ENCODE peak calls at places on chromosomes 5 and 9, in eight cellular contexts. Y is uterus, M is thyroid gland, I is HCT116, X is body of pancreas, Q is AG04450, H is PC-3, D is mammary epithelial cell. O is an unnamed sample.

GRCh38 chr9:109956811-109957440 is 176.9 kb downstream of the PALM2AKAP2 start:
- DNase-seq in Y (no peak), M (no peak), I (no peak), X (no peak), Q (peak; percentile 43), H (no peak), D (no peak), O (no peak)

GRCh38 chr5:43304520-43304919 is 8.7 kb downstream of the HMGCS1 start:
- DNase-seq in Y (no peak), M (no peak), I (no peak), X (no peak), Q (no peak), H (no peak), D (no peak), O (no peak)

GRCh38 chr9:79809477-79809876 is 237.7 kb downstream of the TLE4 start:
- DNase-seq in Y (no peak), M (no peak), I (no peak), X (no peak), Q (no peak), H (no peak), D (no peak), O (no peak)

GRCh38 chr9:114803886-114804285 is 2.0 kb downstream of the TNFSF15 start:
- DNase-seq in Y (no peak), M (no peak), I (no peak), X (no peak), Q (peak; percentile 45), H (no peak), D (no peak), O (peak; percentile 6)

GRCh38 chr5:91132552-91132951 is 250.6 kb downstream of the ARRDC3 start:
- DNase-seq in Y (no peak), M (no peak), I (no peak), X (no peak), Q (no peak), H (no peak), D (no peak), O (no peak)

GRCh38 chr5:172564187-172564586 is 76.9 kb upstream of the NEURL1B start:
- DNase-seq in Y (no peak), M (peak; percentile 52), I (no peak), X (peak; percentile 74), Q (no peak), H (no peak), D (no peak), O (no peak)

GRCh38 chr9:16540996-16541668 is 329.3 kb downstream of the BNC2 start:
- DNase-seq in Y (no peak), M (no peak), I (no peak), X (no peak), Q (no peak), H (no peak), D (no peak), O (peak; percentile 53)

GRCh38 chr9:69333716-69334115 is 8.7 kb downstream of the ENTREP1 start:
- DNase-seq in Y (no peak), M (no peak), I (no peak), X (no peak), Q (no peak), H (no peak), D (no peak), O (no peak)

GRCh38 chr5:23208959-23209431 is 298.4 kb upstream of the PRDM9 start:
- DNase-seq in Y (no peak), M (no peak), I (no peak), X (peak; percentile 15), Q (no peak), H (peak; percentile 91), D (peak; percentile 63), O (peak; percentile 8)

GRCh38 chr9:74642376-74642775 is 145.2 kb downstream of the RORB start:
- DNase-seq in Y (no peak), M (no peak), I (no peak), X (no peak), Q (no peak), H (no peak), D (no peak), O (no peak)

GRCh38 chr5:98638701-98639100 is 134.8 kb upstream of the RGMB start:
- DNase-seq in Y (no peak), M (no peak), I (no peak), X (no peak), Q (no peak), H (peak; percentile 18), D (no peak), O (peak; percentile 83)

GRCh38 chr5:173765661-173766060 is 122.5 kb upstream of the CPEB4 start:
- DNase-seq in Y (no peak), M (no peak), I (no peak), X (no peak), Q (no peak), H (no peak), D (no peak), O (no peak)

GRCh38 chr5:158175664-158176507 is 316.9 kb upstream of the CLINT1 start:
- DNase-seq in Y (no peak), M (no peak), I (no peak), X (peak; percentile 18), Q (no peak), H (peak; percentile 87), D (no peak), O (no peak)
- H3K27ac ChIP-seq in Y (peak overlapping the region; percentile 71), M (no peak overlapping the region), I (no peak overlapping the region), X (no peak overlapping the region), Q (no peak overlapping the region), H (no peak overlapping the region), D (no peak overlapping the region), O (no peak overlapping the region)

GRCh38 chr5:93581738-93582414 is 857 bp upstream of the NR2F1-AS1 start:
- DNase-seq in Y (peak; percentile 67), M (no peak), I (peak; percentile 76), X (no peak), Q (peak; percentile 57), H (peak; percentile 54), D (peak; percentile 72), O (peak; percentile 77)
- TF ChIP-seq CTCF in Y (peak; percentile 24), M (no peak), I (no peak), X (peak; percentile 36), Q (no peak), H (no peak), D (no peak), O (no peak)

GRCh38 chr9:76034049-76034448 is 143.6 kb downstream of the PCSK5 start:
- DNase-seq in Y (no peak), M (no peak), I (no peak), X (no peak), Q (no peak), H (no peak), D (no peak), O (no peak)

GRCh38 chr9:76032652-76033373 is 142.3 kb downstream of the PCSK5 start:
- DNase-seq in Y (no peak), M (no peak), I (no peak), X (no peak), Q (no peak), H (no peak), D (no peak), O (no peak)

DNA sequence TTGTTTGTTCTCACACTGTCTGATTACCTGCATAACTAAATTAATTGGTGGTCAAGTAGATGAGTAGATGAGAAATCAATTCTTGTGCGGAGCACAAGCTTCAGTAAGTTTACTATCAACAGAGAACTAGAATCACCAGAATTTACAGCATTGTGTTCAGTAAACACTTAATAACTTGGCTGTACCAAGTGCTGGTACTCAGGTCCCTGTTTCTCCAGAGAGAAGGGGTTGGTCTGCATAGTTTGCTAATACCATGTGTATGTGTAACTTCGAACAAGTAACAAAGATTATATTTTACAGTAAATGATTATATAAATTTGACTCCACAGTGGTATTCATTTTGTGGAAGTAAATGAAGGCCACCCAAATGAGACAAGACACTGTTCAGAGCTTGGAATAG is 146.3 kb downstream of the PCSK5 start:
- DNase-seq in Y (no peak), M (no peak), I (no peak), X (no peak), Q (no peak), H (no peak), D (no peak), O (no peak)
- H3K4me3 ChIP-seq in Y (no peak overlapping the region), M (no peak overlapping the region), I (no peak overlapping the region), X (no peak overlapping the region), Q (no peak overlapping the region), H (no peak overlapping the region), D (no peak overlapping the region), O (no peak overlapping the region)

GRCh38 chr9:89024727-89025126 is 33.5 kb downstream of the S1PR3 start:
- DNase-seq in Y (no peak), M (no peak), I (no peak), X (no peak), Q (no peak), H (no peak), D (no peak), O (no peak)

GRCh38 chr9:89023788-89024187 is 32.5 kb downstream of the S1PR3 start:
- DNase-seq in Y (no peak), M (no peak), I (no peak), X (no peak), Q (no peak), H (no peak), D (no peak), O (no peak)

GRCh38 chr9:89022071-89022721 is 30.9 kb downstream of the S1PR3 start:
- DNase-seq in Y (peak; percentile 67), M (peak; percentile 85), I (no peak), X (peak; percentile 39), Q (no peak), H (peak; percentile 72), D (no peak), O (peak; percentile 92)

GRCh38 chr9:89021154-89021803 is 30.0 kb downstream of the S1PR3 start:
- DNase-seq in Y (peak; percentile 81), M (peak; percentile 34), I (peak; percentile 19), X (peak; percentile 29), Q (peak; percentile 72), H (peak; percentile 87), D (peak; percentile 78), O (peak; percentile 87)

DNA sequence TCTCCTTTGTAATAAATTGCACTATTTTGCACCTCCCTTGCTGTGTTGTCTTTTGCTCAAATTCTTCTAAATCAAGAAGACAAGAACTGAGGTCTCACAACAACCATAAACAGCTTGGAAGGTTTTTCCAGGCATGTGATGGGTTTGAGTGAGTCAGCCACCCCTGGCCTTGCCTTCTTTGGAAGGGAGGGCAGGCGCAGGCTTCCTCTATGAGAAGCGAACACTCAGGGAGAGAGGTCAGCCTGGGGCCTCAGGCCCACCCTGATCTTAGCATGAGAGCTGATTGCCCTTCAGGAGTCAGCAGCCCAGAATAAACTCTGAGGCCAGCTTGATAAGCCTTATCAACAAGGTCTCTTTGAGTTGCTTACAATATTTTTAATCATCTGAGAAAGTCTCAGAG is 31.6 kb downstream of the S1PR3 start:
- DNase-seq in Y (peak; percentile 82), M (peak; percentile 37), I (no peak), X (no peak), Q (no peak), H (no peak), D (no peak), O (peak; percentile 84)
- H3K27ac ChIP-seq in Y (peak overlapping the region; percentile 97), M (peak overlapping the region; percentile 45), I (no peak overlapping the region), X (no peak overlapping the region), Q (peak overlapping the region; percentile 85), H (peak overlapping the region; percentile 49), D (no peak overlapping the region), O (peak overlapping the region; percentile 91)

GRCh38 chr5:139669681-139670368 is 21.7 kb downstream of the CXXC5 start:
- DNase-seq in Y (no peak), M (no peak), I (no peak), X (peak; percentile 85), Q (no peak), H (no peak), D (no peak), O (no peak)
- TF ChIP-seq CTCF in Y (no peak), M (no peak), I (no peak), X (no peak), Q (no peak), H (no peak), D (no peak), O (no peak)

O was measured in brain microvascular endothelial cell.